ENCODE peak calls at places on chromosomes 13 and 19, in eight cellular contexts. O is astrocyte of the hippocampus, I is NCI-H1694 treated with DMSO at 0.1 percent for 48 hours, W is amniotic stem cell, D is GM23248, P is RPMI8226, V is HuH-7.5, G is fibroblast of villous mesenchyme. C is an unnamed sample.

GRCh38 chr13:32316030-32316344 is 679 bp downstream of the BRCA2 start:
- DNase-seq in O (no peak), I (no peak), W (peak; percentile 77), D (no peak), P (no peak), V (no peak), G (no peak), C (no peak)

GRCh38 chr13:110779046-110779445 is 65.5 kb downstream of the ING1 start:
- DNase-seq in O (no peak), I (no peak), W (no peak), D (no peak), P (no peak), V (no peak), G (no peak), C (no peak)

GRCh38 chr19:7541828-7542443 is 6.4 kb downstream of the PNPLA6 start:
- DNase-seq in O (no peak), I (no peak), W (no peak), D (no peak), P (no peak), V (no peak), G (no peak), C (no peak)

GRCh38 chr13:110346661-110347067 is 39.6 kb downstream of the COL4A2 start:
- DNase-seq in O (no peak), I (no peak), W (no peak), D (peak; percentile 21), P (peak; percentile 66), V (no peak), G (no peak), C (no peak)

GRCh38 chr13:92954746-92955145 is 271.9 kb upstream of the GPC6 start:
- DNase-seq in O (no peak), I (no peak), W (no peak), D (no peak), P (no peak), V (no peak), G (peak; percentile 18), C (no peak)

GRCh38 chr13:95494082-95494681 is 58.3 kb upstream of the CLDN10 start:
- DNase-seq in O (peak; percentile 83), I (peak; percentile 55), W (peak; percentile 32), D (peak; percentile 54), P (peak; percentile 60), V (no peak), G (peak; percentile 65), C (peak; percentile 27)

GRCh38 chr13:65595881-65596280 is 1634.3 kb downstream of the PCDH9 start:
- DNase-seq in O (no peak), I (no peak), W (no peak), D (peak; percentile 1), P (no peak), V (no peak), G (no peak), C (no peak)

GRCh38 chr19:58346961-58347929 is 6.0 kb downstream of the A1BG start:
- DNase-seq in O (peak; percentile 89), I (peak; percentile 61), W (peak; percentile 22), D (peak; percentile 75), P (peak; percentile 76), V (no peak), G (peak; percentile 78), C (peak; percentile 44)

GRCh38 chr13:80556291-80556690 is 215.4 kb upstream of the SPRY2 start:
- DNase-seq in O (no peak), I (no peak), W (no peak), D (no peak), P (no peak), V (no peak), G (no peak), C (no peak)

GRCh38 chr13:25687622-25688225 is 315.9 kb downstream of the ATP8A2 start:
- DNase-seq in O (peak; percentile 46), I (peak; percentile 15), W (no peak), D (no peak), P (no peak), V (no peak), G (no peak), C (no peak)

GRCh38 chr13:73767191-73767741 is 366.9 kb downstream of the KLF12 start:
- DNase-seq in O (peak; percentile 41), I (no peak), W (no peak), D (no peak), P (peak; percentile 46), V (no peak), G (no peak), C (no peak)

GRCh38 chr13:53778937-53779336 is 750.3 kb downstream of the OLFM4 start:
- DNase-seq in O (no peak), I (no peak), W (no peak), D (no peak), P (no peak), V (no peak), G (no peak), C (no peak)

GRCh38 chr13:33132644-33133440 is 116.6 kb downstream of the KL start:
- DNase-seq in O (peak; percentile 44), I (no peak), W (no peak), D (peak; percentile 63), P (no peak), V (no peak), G (peak; percentile 57), C (no peak)

GRCh38 chr19:2221250-2221831 is 14.8 kb downstream of the PLEKHJ1 start:
- DNase-seq in O (no peak), I (no peak), W (no peak), D (no peak), P (no peak), V (no peak), G (peak; percentile 69), C (no peak)

GRCh38 chr13:32228330-32229041 is 86.7 kb downstream of the ZAR1L start:
- DNase-seq in O (no peak), I (peak; percentile 18), W (no peak), D (peak; percentile 59), P (peak; percentile 3), V (no peak), G (peak; percentile 36), C (no peak)

GRCh38 chr19:30969586-30969985 is 379.6 kb downstream of the TSHZ3 start:
- DNase-seq in O (no peak), I (no peak), W (no peak), D (peak; percentile 2), P (no peak), V (no peak), G (no peak), C (peak; percentile 0)

GRCh38 chr19:38577826-38578225 is 39.9 kb downstream of the MAP4K1 start:
- DNase-seq in O (no peak), I (no peak), W (no peak), D (no peak), P (no peak), V (no peak), G (no peak), C (no peak)

GRCh38 chr19:55372316-55373081 is 2.2 kb upstream of the IL11 start:
- DNase-seq in O (peak; percentile 79), I (no peak), W (no peak), D (peak; percentile 62), P (no peak), V (no peak), G (peak; percentile 43), C (no peak)

GRCh38 chr19:1904385-1905070 is 671 bp upstream of the ADAT3 start:
- DNase-seq in O (peak; percentile 58), I (no peak), W (no peak), D (peak; percentile 40), P (peak; percentile 93), V (no peak), G (no peak), C (no peak)

GRCh38 chr19:12774588-12775555 is at the start of gene HOOK2:
- DNase-seq in O (no peak), I (no peak), W (no peak), D (no peak), P (peak; percentile 83), V (peak; percentile 65), G (no peak), C (no peak)

GRCh38 chr13:21137696-21138095 is 38.7 kb downstream of the SKA3 start:
- DNase-seq in O (no peak), I (no peak), W (no peak), D (peak; percentile 53), P (no peak), V (no peak), G (peak; percentile 37), C (no peak)

GRCh38 chr19:55437410-55437809 is 5.7 kb downstream of the SHISA7 start:
- DNase-seq in O (peak; percentile 87), I (no peak), W (no peak), D (peak; percentile 76), P (peak; percentile 72), V (peak; percentile 92), G (peak; percentile 57), C (no peak)